ENCODE peak calls at places on chromosomes 5 and 9, in nine cellular contexts. U is A549, L is transverse colon, X is stomach, Q is ovary, G is sigmoid colon, M is tibial nerve, F is H1, R is esophagus muscularis mucosa. W is an unnamed sample.

GRCh38 chr9:28801144-28801799 is 1228.0 kb upstream of the C9orf72 start:
- DNase-seq in Q (no peak), L (no peak), U (no peak), X (no peak), G (no peak), F (no peak), M (no peak), R (no peak), W (no peak)

GRCh38 chr5:1383344-1383743 is 38.4 kb upstream of the CLPTM1L start:
- DNase-seq in G (no peak), Q (no peak), M (no peak), X (no peak), L (no peak), R (no peak), F (no peak), U (no peak), W (no peak)

GRCh38 chr5:107112207-107112606 is 558.5 kb downstream of the EFNA5 start:
- DNase-seq in L (no peak), X (no peak), U (no peak), M (no peak), G (no peak), R (no peak), F (no peak), Q (no peak), W (no peak)

GRCh38 chr5:171157775-171158174 is 151.3 kb upstream of the TLX3 start:
- DNase-seq in X (no peak), Q (no peak), R (no peak), L (no peak), F (no peak), U (no peak), M (no peak), G (no peak), W (no peak)

GRCh38 chr5:39073759-39074008 is 515 bp downstream of the RICTOR start:
- DNase-seq in F (no peak), U (no peak), R (no peak), L (no peak), G (peak), Q (no peak), M (no peak), X (no peak), W (peak)

GRCh38 chr9:88322906-88323566 is 65.2 kb upstream of the SPIN1 start:
- DNase-seq in X (no peak), G (peak), M (no peak), L (peak), R (no peak), Q (no peak), F (no peak), U (no peak), W (no peak)

GRCh38 chr5:95113489-95113888 is 171.4 kb downstream of the MCTP1 start:
- DNase-seq in R (no peak), X (no peak), M (no peak), U (no peak), F (no peak), Q (no peak), L (no peak), G (no peak), W (no peak)

GRCh38 chr5:146890073-146890472 is 11.5 kb upstream of the PPP2R2B start:
- DNase-seq in R (no peak), L (no peak), M (no peak), X (no peak), F (no peak), G (no peak), Q (no peak), U (no peak), W (no peak)

GRCh38 chr5:89930591-89931383 is 478.8 kb downstream of the CETN3 start:
- DNase-seq in F (no peak), L (no peak), U (no peak), X (no peak), M (no peak), G (no peak), Q (no peak), R (no peak), W (no peak)

GRCh38 chr9:109557481-109557880 is 59.4 kb upstream of the PTPN3 start:
- DNase-seq in L (no peak), G (no peak), Q (no peak), F (no peak), R (peak), M (no peak), U (no peak), X (no peak), W (no peak)

GRCh38 chr9:111161015-111161415 is 122.7 kb upstream of the LPAR1 start:
- DNase-seq in R (no peak), L (no peak), Q (no peak), G (no peak), F (no peak), X (no peak), U (no peak), M (no peak), W (no peak)

GRCh38 chr9:87659534-87660419 is 66.1 kb upstream of the CTSL start:
- DNase-seq in R (no peak), L (no peak), X (no peak), F (no peak), M (no peak), U (no peak), G (no peak), Q (no peak), W (no peak)

GRCh38 chr9:87884578-87885459 is 2.1 kb downstream of the SPATA31E1 start:
- DNase-seq in L (no peak), Q (no peak), F (peak), R (no peak), X (no peak), U (no peak), G (no peak), M (no peak), W (no peak)

GRCh38 chr5:132103969-132104391 is 30.4 kb downstream of the CSF2 start:
- DNase-seq in U (no peak), X (no peak), F (no peak), R (no peak), M (no peak), G (no peak), Q (no peak), L (no peak), W (no peak)

GRCh38 chr9:116355153-116355827 is 201.7 kb downstream of the PAPPA start:
- DNase-seq in L (no peak), U (no peak), R (no peak), Q (peak), F (no peak), G (no peak), M (no peak), X (peak), W (no peak)

GRCh38 chr5:142110046-142110531 is 1.5 kb downstream of the NDFIP1 start:
- DNase-seq in X (no peak), L (peak), Q (no peak), M (peak), F (no peak), U (peak), G (peak), R (no peak), W (no peak)

GRCh38 chr9:37700131-37700530 is 49.4 kb downstream of the FRMPD1 start:
- DNase-seq in F (no peak), Q (no peak), U (no peak), M (no peak), X (no peak), R (no peak), G (no peak), L (no peak), W (no peak)

GRCh38 chr5:150261231-150261630 is 28.3 kb downstream of the CAMK2A start:
- DNase-seq in Q (no peak), X (no peak), F (no peak), R (no peak), U (no peak), G (no peak), L (no peak), M (no peak), W (no peak)

GRCh38 chr5:180305481-180305880 is 13.6 kb upstream of the MAPK9 start:
- DNase-seq in U (no peak), F (no peak), R (no peak), G (no peak), X (no peak), Q (no peak), L (no peak), M (no peak), W (peak)

GRCh38 chr5:1354491-1355033 is 9.7 kb upstream of the CLPTM1L start:
- DNase-seq in L (no peak), G (no peak), M (no peak), F (no peak), Q (no peak), X (no peak), R (no peak), U (no peak), W (no peak)

GRCh38 chr9:89593776-89594427 is 10.9 kb upstream of the GADD45G start:
- DNase-seq in U (peak), R (peak), X (peak), L (peak), G (no peak), F (peak), Q (no peak), M (no peak), W (no peak)

GRCh38 chr5:21173526-21173925 is 1185.5 kb upstream of the CDH18 start:
- DNase-seq in U (no peak), R (no peak), Q (no peak), X (no peak), M (no peak), F (no peak), L (no peak), G (no peak), W (no peak)

GRCh38 chr9:78234810-78235209 is 1.1 kb upstream of the CEP78 start:
- DNase-seq in G (no peak), U (no peak), L (no peak), M (no peak), X (no peak), R (no peak), F (no peak), Q (no peak), W (no peak)

GRCh38 chr9:21015122-21015815 is 16.2 kb downstream of the HACD4 start:
- DNase-seq in R (no peak), X (no peak), Q (no peak), L (no peak), M (no peak), G (no peak), U (no peak), F (no peak), W (no peak)

GRCh38 chr5:57741326-57741725 is 258.7 kb upstream of the ACTBL2 start:
- DNase-seq in G (no peak), Q (no peak), M (no peak), L (no peak), U (no peak), X (no peak), R (no peak), F (no peak), W (no peak)

GRCh38 chr9:125484632-125485282 is 222.3 kb downstream of the MAPKAP1 start:
- DNase-seq in F (no peak), M (no peak), X (no peak), L (no peak), R (peak), U (no peak), Q (peak), G (peak), W (no peak)

GRCh38 chr9:87581513-87581912 is 83.8 kb downstream of the DAPK1 start:
- DNase-seq in X (no peak), L (no peak), M (no peak), Q (peak), R (no peak), U (no peak), F (no peak), G (no peak), W (no peak)

GRCh38 chr9:92807757-92808725 is 43.4 kb upstream of the BICD2 start:
- DNase-seq in F (peak), Q (no peak), M (no peak), U (no peak), R (no peak), X (no peak), G (no peak), L (peak), W (no peak)

GRCh38 chr9:127548352-127548878 is 63.7 kb upstream of the STXBP1 start:
- DNase-seq in U (no peak), F (no peak), Q (no peak), G (no peak), X (no peak), L (no peak), M (no peak), R (no peak), W (no peak)

GRCh38 chr5:62138607-62139006 is 167.4 kb upstream of the KIF2A start:
- DNase-seq in F (peak), Q (no peak), R (no peak), U (no peak), G (no peak), M (no peak), X (no peak), L (no peak), W (no peak)

GRCh38 chr5:35124932-35125331 is 77.2 kb upstream of the AGXT2 start:
- DNase-seq in F (no peak), U (no peak), R (no peak), X (no peak), L (no peak), Q (no peak), G (no peak), M (no peak), W (no peak)

GRCh38 chr5:157926171-157926671 is 67.3 kb upstream of the CLINT1 start:
- DNase-seq in G (no peak), L (no peak), F (no peak), X (no peak), U (no peak), M (no peak), R (no peak), Q (no peak), W (no peak)

GRCh38 chr5:133753856-133754255 is 141.5 kb upstream of the FSTL4 start:
- DNase-seq in M (no peak), Q (no peak), R (no peak), G (no peak), L (no peak), F (no peak), X (no peak), U (no peak), W (no peak)

GRCh38 chr5:67702008-67702407 is 505.4 kb upstream of the CD180 start:
- DNase-seq in F (no peak), R (no peak), G (no peak), M (no peak), Q (no peak), U (no peak), L (no peak), X (no peak), W (no peak)

GRCh38 chr9:112572416-112572815 is 85.8 kb downstream of the KIAA1958 start:
- DNase-seq in M (no peak), X (no peak), F (no peak), G (no peak), L (no peak), U (no peak), Q (no peak), R (no peak), W (no peak)
- TF ChIP-seq EP300 in M (no peak), X (no peak), F (no peak), G (no peak), L (no peak), U (no peak), Q (no peak), R (no peak), W (no peak)

GRCh38 chr5:63961125-63961597 is 1.1 kb downstream of the HTR1A start:
- DNase-seq in Q (no peak), X (no peak), M (no peak), U (no peak), L (no peak), R (no peak), F (no peak), G (no peak), W (no peak)

GRCh38 chr5:63958654-63959053 is 3.6 kb downstream of the HTR1A start:
- DNase-seq in L (no peak), M (no peak), X (no peak), G (no peak), R (no peak), U (no peak), Q (no peak), F (no peak), W (no peak)

GRCh38 chr5:63960646-63961045 is 1.6 kb downstream of the HTR1A start:
- DNase-seq in R (no peak), G (no peak), Q (no peak), M (no peak), F (no peak), X (no peak), U (no peak), L (no peak), W (no peak)

GRCh38 chr5:63957617-63958016 is 4.6 kb downstream of the HTR1A start:
- DNase-seq in F (no peak), L (no peak), X (no peak), Q (no peak), R (no peak), U (no peak), M (no peak), G (no peak), W (no peak)

DNA sequence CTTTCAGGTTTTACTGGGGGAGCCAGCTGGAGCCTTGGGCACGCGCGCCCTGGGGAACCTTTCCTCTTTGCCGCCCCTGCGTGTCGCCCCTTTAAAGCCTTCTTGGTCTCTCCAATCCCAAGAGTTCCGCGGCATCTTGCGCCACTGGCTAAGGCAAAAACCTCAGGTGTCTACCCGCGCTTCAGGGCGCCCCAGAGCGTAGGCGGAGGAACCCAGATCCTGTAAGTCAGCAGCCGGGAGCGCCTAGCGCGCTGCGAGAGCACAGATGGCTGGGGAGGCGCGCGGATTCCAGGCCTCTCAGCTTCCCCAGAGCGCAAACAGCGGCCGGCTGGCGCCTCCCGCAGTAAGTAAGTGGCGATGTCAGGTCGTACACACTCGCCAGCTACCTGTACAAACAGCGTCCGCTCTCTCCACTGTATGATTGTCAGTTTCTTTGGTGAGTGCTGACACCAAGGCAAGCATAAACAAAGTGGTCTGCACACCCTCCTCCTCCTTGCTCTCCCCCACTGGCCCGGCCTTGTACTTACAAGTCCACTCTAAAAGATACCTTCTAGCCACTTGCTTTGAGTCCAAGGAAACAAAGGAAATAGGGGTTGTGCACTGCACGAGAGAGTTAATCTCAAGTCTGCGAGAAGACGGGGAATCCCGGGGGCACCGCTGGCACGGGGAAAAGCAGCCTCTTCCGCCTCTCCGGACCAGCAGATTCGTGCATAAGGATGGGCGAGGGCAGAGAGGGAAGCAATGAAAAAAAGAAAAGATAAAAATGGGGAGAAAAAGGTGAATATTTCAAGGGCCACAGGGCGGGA is 2.9 kb downstream of the HTR1A start:
- DNase-seq in R (no peak), X (no peak), G (no peak), Q (peak), M (no peak), L (no peak), F (peak), U (no peak), W (no peak)
- TF ChIP-seq CTCF in R (no peak), X (no peak), G (no peak), Q (peak), M (no peak), L (no peak), F (peak), U (no peak), W (no peak)

GRCh38 chr9:136804509-136805206 is 3.1 kb upstream of the RABL6 start:
- DNase-seq in L (no peak), F (no peak), Q (no peak), U (no peak), M (no peak), G (no peak), R (no peak), X (no peak), W (peak)

GRCh38 chr9:136805207-136805740 is 2.5 kb upstream of the RABL6 start:
- DNase-seq in F (no peak), L (no peak), U (no peak), G (peak), M (no peak), X (no peak), Q (no peak), R (no peak), W (peak)

GRCh38 chr9:136799854-136800657 is 3.9 kb downstream of the CCDC183 start:
- DNase-seq in X (peak), Q (peak), F (peak), U (peak), L (peak), M (peak), R (no peak), G (peak), W (no peak)

GRCh38 chr9:136803551-136804508 is 3.9 kb upstream of the RABL6 start:
- DNase-seq in Q (no peak), F (no peak), R (no peak), L (no peak), U (no peak), X (no peak), G (no peak), M (no peak), W (no peak)

DNA sequence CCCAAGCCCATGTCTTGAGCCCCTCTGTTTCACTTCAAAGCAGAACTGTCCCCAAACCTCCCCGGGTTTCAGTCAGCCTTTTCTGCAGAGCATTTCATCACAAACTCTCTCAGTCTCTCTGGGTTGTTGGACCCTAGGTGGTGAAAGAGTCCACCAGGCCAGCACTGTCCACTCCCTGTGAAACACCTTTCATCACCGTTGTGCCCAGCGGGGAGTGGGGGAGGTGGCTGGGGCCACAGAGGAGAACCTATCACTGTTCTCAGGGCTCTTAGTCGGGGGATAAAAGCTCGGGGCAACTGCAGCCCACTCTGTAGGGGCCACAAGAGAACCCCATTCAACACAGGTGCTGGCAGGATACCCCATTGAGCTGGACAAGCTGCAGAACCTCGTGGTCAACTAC is 5.4 kb upstream of the RABL6 start:
- DNase-seq in F (no peak), U (no peak), M (no peak), X (no peak), R (no peak), Q (no peak), L (no peak), G (no peak), W (no peak)
- TF ChIP-seq EP300 in F (no peak), U (no peak), M (no peak), X (no peak), R (no peak), Q (no peak), L (no peak), G (no peak), W (no peak)

GRCh38 chr9:113590389-113590788 is 126.9 kb downstream of the RGS3 start:
- DNase-seq in U (no peak), X (no peak), M (no peak), G (peak), Q (no peak), F (no peak), R (no peak), L (no peak), W (no peak)

GRCh38 chr9:113592806-113593575 is 129.5 kb downstream of the RGS3 start:
- DNase-seq in R (no peak), Q (no peak), U (no peak), G (peak), M (no peak), L (no peak), F (no peak), X (no peak), W (no peak)

GRCh38 chr9:113590991-113591898 is 127.7 kb downstream of the RGS3 start:
- DNase-seq in R (peak), M (peak), L (peak), G (peak), U (peak), X (peak), F (peak), Q (peak), W (peak)

GRCh38 chr9:113593682-113594281 is 130.3 kb downstream of the RGS3 start:
- DNase-seq in F (peak), L (peak), R (peak), X (peak), Q (peak), U (peak), M (peak), G (peak), W (peak)

GRCh38 chr9:113591899-113592625 is 128.5 kb downstream of the RGS3 start:
- DNase-seq in Q (no peak), M (no peak), L (no peak), R (no peak), G (peak), X (no peak), F (no peak), U (no peak), W (no peak)
- TF ChIP-seq CTCF in Q (no peak), M (no peak), L (no peak), R (no peak), G (no peak), X (no peak), F (no peak), U (no peak), W (no peak)

DNA sequence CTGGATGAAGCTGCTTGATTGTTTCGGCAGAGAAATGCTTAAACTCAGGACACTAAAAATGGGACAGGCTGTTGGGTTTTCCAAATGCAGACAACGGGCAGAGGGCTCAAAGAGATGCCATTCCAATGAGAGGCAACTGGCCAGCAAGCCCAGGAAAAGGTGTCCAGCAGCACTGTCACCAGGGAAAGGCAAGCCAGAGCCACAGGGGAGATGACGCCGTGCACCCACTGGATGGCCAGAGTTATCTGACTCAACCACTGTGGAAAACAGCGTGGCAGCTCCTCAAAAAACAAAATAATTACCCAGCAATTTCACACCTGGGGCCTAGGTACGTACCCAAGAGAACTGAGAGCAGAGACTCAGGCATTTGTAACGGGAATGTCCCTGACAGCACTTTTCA is 48.4 kb upstream of the SIMC1 start:
- DNase-seq in R (no peak), X (no peak), Q (no peak), G (no peak), F (no peak), U (no peak), L (no peak), M (no peak), W (no peak)
- TF ChIP-seq EP300 in R (no peak), X (no peak), Q (no peak), G (no peak), F (no peak), U (no peak), L (no peak), M (no peak), W (no peak)